ENCODE peak calls at places on chromosomes 11 and 22, in seven cellular contexts. One of them, this sample, is unnamed.
A peak's percentile ranks its signal among the peaks of the same experiment; 100 is the strongest.

GRCh38 chr11:12117200-12117995 is 7.0 kb downstream of the MICAL2 start:
- DNase-seq in mammary epithelial cell: peak; percentile 73
- DNase-seq in spleen: no peak
- DNase-seq in endothelial cell of umbilical vein: no peak
- DNase-seq in mesenchymal stem cell: peak; percentile 84
- DNase-seq in prostate gland: no peak
- DNase-seq in aorta: no peak
- DNase-seq in this sample: no peak

GRCh38 chr11:110190885-110191284 is 97.7 kb downstream of the ZC3H12C start:
- DNase-seq in mesenchymal stem cell: no peak
- DNase-seq in mammary epithelial cell: no peak
- DNase-seq in spleen: no peak
- DNase-seq in prostate gland: no peak
- DNase-seq in endothelial cell of umbilical vein: no peak
- DNase-seq in aorta: no peak
- DNase-seq in this sample: no peak

GRCh38 chr11:86931965-86932332 is 23.2 kb downstream of the FZD4 start:
- DNase-seq in mesenchymal stem cell: peak; percentile 46
- DNase-seq in mammary epithelial cell: peak; percentile 66
- DNase-seq in endothelial cell of umbilical vein: peak; percentile 66
- DNase-seq in spleen: no peak
- DNase-seq in prostate gland: no peak
- DNase-seq in aorta: no peak
- DNase-seq in this sample: peak; percentile 57

GRCh38 chr22:46575915-46576555 is 38.6 kb upstream of the CELSR1 start:
- DNase-seq in endothelial cell of umbilical vein: no peak
- DNase-seq in aorta: peak; percentile 33
- DNase-seq in prostate gland: no peak
- DNase-seq in mesenchymal stem cell: no peak
- DNase-seq in spleen: peak; percentile 63
- DNase-seq in mammary epithelial cell: no peak
- DNase-seq in this sample: no peak

GRCh38 chr11:450809-451451 is 851 bp downstream of the PTDSS2 start:
- DNase-seq in aorta: peak; percentile 76
- DNase-seq in mammary epithelial cell: peak; percentile 64
- DNase-seq in mesenchymal stem cell: peak; percentile 77
- DNase-seq in prostate gland: peak; percentile 69
- DNase-seq in spleen: peak; percentile 93
- DNase-seq in endothelial cell of umbilical vein: peak; percentile 71
- DNase-seq in this sample: peak; percentile 61

GRCh38 chr11:44575288-44575672 is 9.8 kb downstream of the CD82 start:
- DNase-seq in endothelial cell of umbilical vein: no peak
- DNase-seq in spleen: peak; percentile 51
- DNase-seq in mammary epithelial cell: peak; percentile 84
- DNase-seq in mesenchymal stem cell: peak; percentile 90
- DNase-seq in aorta: no peak
- DNase-seq in prostate gland: no peak
- DNase-seq in this sample: peak; percentile 80

GRCh38 chr11:19370100-19370861 is 129.5 kb upstream of the E2F8 start:
- DNase-seq in mammary epithelial cell: peak; percentile 62
- DNase-seq in mesenchymal stem cell: peak; percentile 29
- DNase-seq in aorta: peak; percentile 57
- DNase-seq in endothelial cell of umbilical vein: peak; percentile 94
- DNase-seq in spleen: no peak
- DNase-seq in prostate gland: no peak
- DNase-seq in this sample: peak; percentile 67

GRCh38 chr11:111539426-111540113 is 950 bp upstream of the LAYN start:
- DNase-seq in spleen: no peak
- DNase-seq in mesenchymal stem cell: peak; percentile 47
- DNase-seq in endothelial cell of umbilical vein: no peak
- DNase-seq in prostate gland: no peak
- DNase-seq in mammary epithelial cell: no peak
- DNase-seq in aorta: no peak
- DNase-seq in this sample: no peak

GRCh38 chr11:17590463-17590862 is 43.4 kb downstream of the OTOG start:
- DNase-seq in prostate gland: no peak
- DNase-seq in aorta: no peak
- DNase-seq in mesenchymal stem cell: no peak
- DNase-seq in mammary epithelial cell: no peak
- DNase-seq in endothelial cell of umbilical vein: no peak
- DNase-seq in spleen: no peak
- DNase-seq in this sample: no peak

GRCh38 chr11:68263444-68264035 is 8.2 kb downstream of the C11orf24 start:
- DNase-seq in spleen: no peak
- DNase-seq in mesenchymal stem cell: no peak
- DNase-seq in prostate gland: no peak
- DNase-seq in aorta: no peak
- DNase-seq in endothelial cell of umbilical vein: no peak
- DNase-seq in mammary epithelial cell: no peak
- DNase-seq in this sample: peak; percentile 24
- H3K36me3 ChIP-seq in spleen: peaks cover 77% of the 10 kb centered on the region
- H3K36me3 ChIP-seq in mesenchymal stem cell: peaks cover 76% of the 10 kb centered on the region
- H3K36me3 ChIP-seq in prostate gland: peaks cover 8% of the 10 kb centered on the region
- H3K36me3 ChIP-seq in aorta: no peaks in the 10 kb centered on the region
- H3K36me3 ChIP-seq in endothelial cell of umbilical vein: peaks cover 20% of the 10 kb centered on the region
- H3K36me3 ChIP-seq in mammary epithelial cell: peaks cover 11% of the 10 kb centered on the region
- H3K36me3 ChIP-seq in this sample: peaks cover 30% of the 10 kb centered on the region

DNA sequence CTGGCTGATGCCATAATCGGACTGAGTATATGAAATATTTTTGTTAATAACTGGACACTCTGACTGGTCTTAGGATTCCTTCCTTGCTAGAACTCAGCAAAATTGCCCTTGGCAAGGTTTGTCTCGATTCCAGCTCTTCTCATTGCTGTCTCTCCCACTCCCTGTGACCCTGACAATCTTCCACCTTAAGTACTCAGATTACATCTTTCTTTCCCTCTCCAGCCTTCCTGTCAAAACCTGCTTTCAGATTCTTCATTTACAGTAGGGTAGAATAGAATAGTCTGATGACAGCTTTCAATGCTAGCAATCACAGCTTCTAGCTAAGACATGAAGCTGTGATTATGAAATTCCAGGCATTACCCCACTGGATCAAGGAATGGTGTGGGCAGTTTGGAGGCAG is 39.2 kb upstream of the LMO2 start:
- DNase-seq in mesenchymal stem cell: peak; percentile 27
- DNase-seq in spleen: no peak
- DNase-seq in prostate gland: no peak
- DNase-seq in endothelial cell of umbilical vein: no peak
- DNase-seq in mammary epithelial cell: no peak
- DNase-seq in aorta: no peak
- DNase-seq in this sample: no peak
- H3K27ac ChIP-seq in mesenchymal stem cell: no peak overlapping the region
- H3K27ac ChIP-seq in spleen: peak overlapping the region; percentile 96
- H3K27ac ChIP-seq in prostate gland: no peak overlapping the region
- H3K27ac ChIP-seq in endothelial cell of umbilical vein: peak overlapping the region; percentile 97
- H3K27ac ChIP-seq in mammary epithelial cell: no peak overlapping the region
- H3K27ac ChIP-seq in aorta: peak overlapping the region; percentile 62
- H3K27ac ChIP-seq in this sample: no peak overlapping the region

GRCh38 chr11:25755918-25756584 is 575.9 kb upstream of the ANO3 start:
- DNase-seq in endothelial cell of umbilical vein: no peak
- DNase-seq in mesenchymal stem cell: no peak
- DNase-seq in prostate gland: no peak
- DNase-seq in aorta: peak; percentile 34
- DNase-seq in spleen: peak; percentile 66
- DNase-seq in mammary epithelial cell: no peak
- DNase-seq in this sample: no peak
- H3K36me3 ChIP-seq in endothelial cell of umbilical vein: no peaks in the 10 kb centered on the region
- H3K36me3 ChIP-seq in mesenchymal stem cell: no peaks in the 10 kb centered on the region
- H3K36me3 ChIP-seq in prostate gland: no peaks in the 10 kb centered on the region
- H3K36me3 ChIP-seq in aorta: no peaks in the 10 kb centered on the region
- H3K36me3 ChIP-seq in spleen: no peaks in the 10 kb centered on the region
- H3K36me3 ChIP-seq in mammary epithelial cell: no peaks in the 10 kb centered on the region
- H3K36me3 ChIP-seq in this sample: no peaks in the 10 kb centered on the region

GRCh38 chr11:2997406-2997805 is 5.3 kb upstream of the NAP1L4 start:
- DNase-seq in prostate gland: no peak
- DNase-seq in mesenchymal stem cell: no peak
- DNase-seq in aorta: no peak
- DNase-seq in mammary epithelial cell: no peak
- DNase-seq in spleen: no peak
- DNase-seq in endothelial cell of umbilical vein: no peak
- DNase-seq in this sample: no peak
- H3K27ac ChIP-seq in prostate gland: no peak overlapping the region
- H3K27ac ChIP-seq in mesenchymal stem cell: peak overlapping the region; percentile 4
- H3K27ac ChIP-seq in aorta: no peak overlapping the region
- H3K27ac ChIP-seq in mammary epithelial cell: no peak overlapping the region
- H3K27ac ChIP-seq in spleen: no peak overlapping the region
- H3K27ac ChIP-seq in endothelial cell of umbilical vein: no peak overlapping the region
- H3K27ac ChIP-seq in this sample: no peak overlapping the region

DNA sequence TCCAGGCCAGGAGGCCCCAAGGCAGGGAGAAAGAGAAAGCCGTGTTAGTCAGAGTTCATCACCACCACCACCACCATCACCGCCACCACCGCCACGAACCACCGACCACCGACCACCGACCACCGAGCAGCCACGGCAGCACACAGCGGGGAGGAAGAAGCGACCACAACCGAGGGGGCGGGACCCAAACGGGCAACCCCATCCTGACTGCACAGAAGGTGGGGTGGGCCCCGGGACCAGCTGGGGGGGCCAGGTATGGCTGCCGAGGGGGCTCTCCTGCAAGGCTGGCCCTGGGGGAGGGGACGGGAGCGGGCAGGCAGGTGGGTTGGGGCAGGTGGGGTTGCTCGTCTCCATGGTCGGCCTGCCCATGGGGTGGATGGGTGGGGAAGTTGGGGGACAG is 34.2 kb downstream of the SYT7 start:
- DNase-seq in mesenchymal stem cell: no peak
- DNase-seq in prostate gland: no peak
- DNase-seq in mammary epithelial cell: no peak
- DNase-seq in aorta: no peak
- DNase-seq in endothelial cell of umbilical vein: no peak
- DNase-seq in spleen: no peak
- DNase-seq in this sample: no peak
- H3K36me3 ChIP-seq in mesenchymal stem cell: no peaks in the 10 kb centered on the region
- H3K36me3 ChIP-seq in prostate gland: no peaks in the 10 kb centered on the region
- H3K36me3 ChIP-seq in mammary epithelial cell: no peaks in the 10 kb centered on the region
- H3K36me3 ChIP-seq in aorta: no peaks in the 10 kb centered on the region
- H3K36me3 ChIP-seq in endothelial cell of umbilical vein: no peaks in the 10 kb centered on the region
- H3K36me3 ChIP-seq in spleen: no peaks in the 10 kb centered on the region
- H3K36me3 ChIP-seq in this sample: no peaks in the 10 kb centered on the region